ENCODE peak calls at places on chromosomes 12 and 14, in four cellular contexts. V, Z, E and J are unnamed samples.

GRCh38 chr12:2959508-2960431 is 573 bp downstream of the TEAD4 start:
- DNase-seq in V (peak), Z (peak), E (no peak), J (peak)

GRCh38 chr14:73788871-73789590 is 62.6 kb upstream of the PTGR2 start:
- DNase-seq in V (no peak), Z (no peak), E (no peak), J (peak)

GRCh38 chr14:33696165-33696564 is 254.7 kb downstream of the EGLN3 start:
- DNase-seq in V (no peak), Z (no peak), E (no peak), J (no peak)

GRCh38 chr12:7017870-7018349 is 366 bp downstream of the LPCAT3 start:
- DNase-seq in V (peak), Z (peak), E (no peak), J (no peak)

GRCh38 chr12:50166776-50167025 is 468 bp downstream of the CERS5 start:
- DNase-seq in V (no peak), Z (peak), E (no peak), J (no peak)

GRCh38 chr12:20154060-20154459 is 214.3 kb upstream of the PDE3A start:
- DNase-seq in V (peak), Z (no peak), E (no peak), J (no peak)

GRCh38 chr14:81837304-81837703 is 303.7 kb upstream of the SEL1L start:
- DNase-seq in V (no peak), Z (no peak), E (no peak), J (no peak)

GRCh38 chr14:50635136-50635535 is 33.0 kb downstream of the SAV1 start:
- DNase-seq in V (peak), Z (no peak), E (no peak), J (no peak)

GRCh38 chr12:107537464-107538119 is 148.0 kb upstream of the PWP1 start:
- DNase-seq in V (no peak), Z (no peak), E (no peak), J (no peak)

DNA sequence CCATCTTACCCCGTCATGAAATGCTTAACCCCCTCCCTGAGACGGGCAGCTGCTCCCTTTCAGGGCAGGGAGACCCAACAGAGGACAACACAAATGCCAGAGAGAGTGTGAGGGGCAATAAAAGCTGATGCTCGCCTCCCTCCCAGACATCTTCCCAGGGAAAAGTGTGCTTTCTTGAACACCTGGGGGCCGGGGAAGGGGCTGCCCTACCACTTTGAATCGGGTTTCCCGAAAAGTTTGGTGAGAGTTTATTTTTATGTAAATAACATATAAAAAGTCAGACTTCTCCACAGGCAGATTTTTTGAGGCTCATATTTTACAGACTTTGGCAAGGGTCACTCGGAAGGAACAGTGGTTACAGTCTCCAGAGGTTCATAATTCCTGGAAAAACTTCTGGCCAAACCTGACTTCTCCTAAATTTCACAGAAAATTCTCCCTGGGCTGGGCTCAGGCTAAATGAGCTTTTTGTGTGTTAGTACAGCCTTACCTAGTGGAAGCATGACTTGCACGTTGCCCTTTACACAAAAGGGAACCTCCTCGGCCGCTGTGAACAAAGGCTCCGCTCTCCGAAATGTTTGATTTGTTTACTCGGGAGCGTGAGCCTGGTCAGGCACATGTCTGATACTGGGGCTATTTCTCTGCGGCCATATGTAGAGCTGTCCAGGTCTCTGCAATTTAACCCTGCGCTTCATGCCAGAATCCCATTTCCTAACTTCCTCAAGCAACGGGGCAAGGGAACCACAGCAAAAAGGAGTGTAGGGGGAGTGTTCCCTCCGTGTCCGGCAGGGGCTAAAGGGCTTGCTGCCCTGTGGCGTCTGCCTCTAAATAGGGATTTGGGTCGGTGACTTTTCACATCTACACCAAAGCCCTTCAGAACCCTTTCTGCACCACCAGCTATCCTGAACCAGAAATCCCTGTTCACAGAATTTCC is 3.4 kb downstream of the RTL1 start:
- DNase-seq in V (no peak), Z (peak), E (no peak), J (peak)
- TF ChIP-seq FOS in V (no peak), Z (no peak), E (no peak), J (no peak)

GRCh38 chr12:51850081-51850932 is 1.8 kb upstream of the FIGNL2 start:
- DNase-seq in V (no peak), Z (no peak), E (no peak), J (no peak)

GRCh38 chr12:51847830-51848727 is at the start of gene FIGNL2:
- DNase-seq in V (peak), Z (peak), E (no peak), J (peak)

GRCh38 chr12:51846911-51847829 is 1.3 kb downstream of the FIGNL2 start:
- DNase-seq in V (no peak), Z (no peak), E (no peak), J (peak)

GRCh38 chr12:51850933-51851244 is 2.4 kb upstream of the FIGNL2 start:
- DNase-seq in V (no peak), Z (no peak), E (no peak), J (no peak)

DNA sequence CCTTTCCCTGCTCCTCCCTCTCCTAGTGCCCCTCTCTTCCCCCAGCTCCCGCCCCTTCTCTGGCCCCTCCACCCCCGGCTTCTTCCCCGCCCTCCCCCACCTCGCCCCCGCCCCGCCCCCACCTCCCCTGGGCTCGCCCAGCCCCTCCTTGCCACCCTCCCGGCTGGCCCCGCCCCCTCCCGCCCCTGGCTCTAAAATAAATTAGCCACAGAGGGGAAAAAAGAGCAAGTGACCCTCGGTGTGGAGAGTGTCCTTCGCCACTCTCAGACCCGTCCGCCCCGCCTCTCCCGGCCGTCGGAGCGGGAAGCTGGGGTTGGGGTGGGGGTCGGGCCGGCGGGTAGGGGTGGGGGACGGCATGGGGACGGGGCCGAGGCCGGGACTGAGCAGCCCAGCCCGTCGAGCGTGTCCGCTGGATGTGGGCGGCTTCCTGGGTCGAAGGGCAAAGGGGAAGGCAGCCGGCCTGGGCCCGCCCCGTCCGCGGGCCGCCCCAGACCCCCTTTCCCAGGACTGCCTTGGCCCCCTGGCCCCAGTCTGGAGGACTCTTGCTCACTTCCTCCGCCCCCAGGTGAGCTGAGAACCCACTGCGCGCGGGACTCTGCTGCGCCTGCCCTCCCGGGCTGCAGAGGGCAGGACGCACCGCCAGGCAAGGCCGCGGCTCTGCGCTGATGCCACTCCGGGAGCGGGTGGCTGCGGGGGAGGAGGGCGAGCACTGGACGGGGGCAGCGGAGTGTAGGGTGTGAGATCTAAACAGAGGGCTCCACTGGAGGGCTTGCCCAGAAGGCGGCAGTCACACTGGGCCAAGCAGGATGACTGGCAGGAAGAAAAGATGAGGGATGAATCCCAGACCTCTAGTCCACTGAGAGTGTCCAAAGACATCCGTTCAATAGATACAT is 571 bp upstream of the FIGNL2 start:
- DNase-seq in V (no peak), Z (peak), E (no peak), J (peak)
- H3K27ac ChIP-seq in V (no peak), Z (no peak), E (no peak), J (no peak)

DNA sequence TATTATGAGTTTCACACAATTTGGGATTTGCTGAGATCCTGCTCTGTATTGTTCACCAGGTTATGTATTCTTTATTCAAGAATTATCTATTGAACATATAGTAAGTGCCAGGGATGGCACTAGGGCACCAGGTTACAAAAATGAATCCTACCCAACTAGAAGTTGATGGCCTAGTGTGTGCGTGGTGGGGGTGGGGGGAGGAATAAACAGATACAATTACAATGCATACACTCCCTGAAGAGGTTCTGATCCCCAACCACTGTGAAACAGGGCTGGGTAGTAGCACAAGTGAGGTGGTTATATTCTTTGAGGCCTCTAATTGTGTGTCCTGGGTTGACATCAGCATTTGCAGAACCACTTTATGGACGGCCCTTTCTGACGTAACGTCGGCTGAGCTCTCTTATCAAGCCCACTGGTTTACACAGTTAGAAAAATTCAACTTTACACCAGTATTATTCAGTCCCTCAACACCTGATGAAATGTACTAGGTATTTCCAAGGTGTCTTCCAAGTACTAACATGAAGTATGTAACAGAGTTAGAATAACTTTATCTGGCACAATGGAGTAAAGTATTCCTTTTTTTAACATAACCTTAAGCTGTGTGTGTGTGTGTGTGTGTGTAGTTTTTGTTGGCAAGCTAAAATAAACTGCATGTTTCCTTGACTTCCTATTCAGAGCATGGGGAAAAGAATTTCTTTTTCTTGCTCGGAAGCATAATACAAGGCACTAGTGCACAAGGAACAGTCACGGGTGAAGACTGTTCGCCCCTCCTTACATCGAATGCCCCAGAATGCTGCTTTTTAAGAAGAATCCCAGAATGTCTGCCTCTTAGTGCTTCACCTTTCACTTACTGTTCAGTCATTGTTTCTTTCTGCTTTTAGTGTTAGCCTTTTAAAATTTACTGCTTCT is 8.1 kb upstream of the GLRX5 start:
- DNase-seq in V (peak), Z (no peak), E (no peak), J (peak)
- H3K9ac ChIP-seq in V (peak), Z (peak), E (no peak), J (peak)

DNA sequence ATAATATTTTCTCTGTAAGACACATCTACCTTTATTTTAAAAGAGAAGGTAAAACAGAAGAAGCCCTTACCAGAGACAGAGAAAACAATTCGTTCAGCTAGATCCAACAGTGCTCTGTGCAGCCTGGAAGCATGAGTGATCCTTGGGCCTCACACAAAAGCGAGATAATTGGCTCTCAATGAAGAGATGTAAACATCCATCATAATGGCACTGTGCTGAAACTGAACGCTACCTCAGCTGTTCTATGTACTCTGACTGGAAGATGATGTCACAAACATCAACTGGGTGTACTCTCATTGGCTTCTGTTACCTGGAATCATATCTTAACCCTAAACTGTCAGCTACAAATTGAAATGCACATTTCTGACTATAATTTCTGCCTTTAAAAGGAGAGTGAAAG is at the start of gene MGAT4C:
- DNase-seq in V (no peak), Z (no peak), E (no peak), J (no peak)
- TF ChIP-seq FOS in V (no peak), Z (no peak), E (no peak), J (no peak)